ENCODE peak calls at places on chromosomes 16 and 17, in five cellular contexts. Y is EH, G is AG10803, M is fibroblast of gingiva, A is substantia nigra. N is an unnamed sample.

GRCh38 chr16:8963010-8963824 is 489 bp downstream of the USP7 start:
- DNase-seq in Y (peak), G (no peak), M (no peak), A (no peak), N (no peak)

GRCh38 chr16:16127469-16128116 is 95.7 kb downstream of the ABCC6 start:
- DNase-seq in Y (peak), G (peak), M (peak), A (no peak), N (peak)

GRCh38 chr17:75396025-75396424 is 9.5 kb downstream of the GRB2 start:
- DNase-seq in Y (no peak), G (no peak), M (no peak), A (no peak), N (no peak)

GRCh38 chr17:57419940-57420522 is 163.7 kb downstream of the MSI2 start:
- DNase-seq in Y (no peak), G (no peak), M (no peak), A (no peak), N (peak)

GRCh38 chr17:75753514-75754377 is 11.2 kb downstream of the GALK1 start:
- DNase-seq in Y (peak), G (peak), M (peak), A (no peak), N (peak)

GRCh38 chr16:29702307-29702706 is 23.3 kb downstream of the QPRT start:
- DNase-seq in Y (no peak), G (no peak), M (no peak), A (no peak), N (no peak)

GRCh38 chr16:55212791-55213190 is 111.2 kb upstream of the IRX6 start:
- DNase-seq in Y (no peak), G (no peak), M (no peak), A (no peak), N (no peak)

GRCh38 chr17:66971730-66972441 is 7.4 kb downstream of the CACNG4 start:
- DNase-seq in Y (no peak), G (no peak), M (no peak), A (no peak), N (no peak)

GRCh38 chr16:17483266-17483864 is 12.6 kb upstream of the XYLT1 start:
- DNase-seq in Y (peak), G (no peak), M (no peak), A (no peak), N (no peak)

GRCh38 chr17:68289473-68289872 is 1.5 kb downstream of the SLC16A6 start:
- DNase-seq in Y (no peak), G (no peak), M (no peak), A (no peak), N (no peak)

GRCh38 chr16:2339521-2340484 is 725 bp downstream of the ABCA3 start:
- DNase-seq in Y (peak), G (peak), M (no peak), A (no peak), N (peak)

GRCh38 chr17:72125742-72126141 is 4.9 kb downstream of the SOX9 start:
- DNase-seq in Y (no peak), G (no peak), M (no peak), A (no peak), N (no peak)

GRCh38 chr17:68238488-68238887 is 9.4 kb upstream of the AMZ2 start:
- DNase-seq in Y (no peak), G (no peak), M (no peak), A (no peak), N (no peak)

GRCh38 chr17:4480929-4481898 is 17.5 kb upstream of the SPNS2 start:
- DNase-seq in Y (no peak), G (no peak), M (no peak), A (no peak), N (no peak)

GRCh38 chr17:82333279-82334171 is at the start of gene SECTM1:
- DNase-seq in Y (peak), G (peak), M (peak), A (no peak), N (peak)

GRCh38 chr17:81493198-81494038 is 19.2 kb downstream of the ACTG1 start:
- DNase-seq in Y (no peak), G (no peak), M (no peak), A (no peak), N (no peak)